ENCODE peak calls at places on chromosomes 4 and X, in five cellular contexts. F is small intestine, Q is stomach, X is heart left ventricle, S is AG10803. U is an unnamed sample.

GRCh38 chr4:2827071-2827873 is 16.4 kb upstream of the ADD1 start:
- DNase-seq in F (no peak), Q (no peak), X (peak; percentile 15), S (no peak), U (peak; percentile 8)

GRCh38 chr4:80201326-80202151 is 4.2 kb downstream of the PRDM8 start:
- DNase-seq in F (no peak), Q (no peak), X (peak; percentile 60), S (peak; percentile 62), U (no peak)

GRCh38 chrX:45824471-45824870 is 623.8 kb upstream of the DIPK2B start:
- DNase-seq in F (peak; percentile 20), Q (no peak), X (no peak), S (peak; percentile 86), U (no peak)

GRCh38 chr4:105060628-105061027 is 86.0 kb upstream of the TET2 start:
- DNase-seq in F (peak; percentile 1), Q (no peak), X (no peak), S (no peak), U (no peak)

GRCh38 chr4:153651041-153651960 is 32.8 kb upstream of the TLR2 start:
- DNase-seq in F (peak; percentile 18), Q (no peak), X (peak; percentile 55), S (no peak), U (peak; percentile 77)

GRCh38 chr4:70138751-70139150 is 15.3 kb upstream of the PRR27 start:
- DNase-seq in F (no peak), Q (no peak), X (no peak), S (no peak), U (no peak)

GRCh38 chr4:99800332-99801004 is 16.2 kb upstream of the DAPP1 start:
- DNase-seq in F (no peak), Q (no peak), X (peak; percentile 30), S (no peak), U (no peak)

GRCh38 chrX:79078114-79078513 is 66.4 kb upstream of the GPR174 start:
- DNase-seq in F (no peak), Q (no peak), X (no peak), S (no peak), U (no peak)

GRCh38 chrX:108439434-108439883 is at the start of gene COL4A5:
- DNase-seq in F (peak; percentile 1), Q (peak; percentile 49), X (peak; percentile 45), S (peak; percentile 61), U (peak; percentile 33)

GRCh38 chrX:21255207-21255606 is 119.0 kb upstream of the CNKSR2 start:
- DNase-seq in F (no peak), Q (no peak), X (no peak), S (no peak), U (no peak)

GRCh38 chr4:110618091-110619000 is 4.5 kb downstream of the PITX2 start:
- DNase-seq in F (peak; percentile 79), Q (no peak), X (no peak), S (no peak), U (no peak)

DNA sequence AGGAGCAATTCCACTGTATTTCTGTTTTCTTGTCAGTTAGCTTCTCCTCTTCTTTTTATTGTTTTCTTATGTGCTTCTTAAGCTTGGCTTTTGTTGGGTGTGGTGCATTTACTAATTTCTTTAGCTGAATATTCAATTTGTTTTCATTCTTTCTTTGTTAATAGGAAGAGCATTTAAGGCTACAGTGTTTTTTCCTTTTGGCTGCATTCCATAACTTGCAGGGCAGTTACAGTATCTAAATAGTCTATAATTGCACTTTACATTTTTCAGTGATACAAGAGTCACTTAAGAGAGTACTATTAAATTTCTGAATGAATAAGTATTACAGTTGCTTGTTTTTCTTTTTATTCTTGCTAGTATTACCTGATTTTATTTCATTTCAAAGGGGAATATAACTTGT is 181.1 kb downstream of the DKK2 start:
- DNase-seq in F (no peak), Q (no peak), X (no peak), S (peak; percentile 50), U (no peak)
- H3K4me3 ChIP-seq in F (no peak overlapping the region), Q (no peak overlapping the region), X (no peak overlapping the region), S (no peak overlapping the region), U (no peak overlapping the region)

GRCh38 chr4:24104173-24104572 is 214.3 kb upstream of the PPARGC1A start:
- DNase-seq in F (no peak), Q (no peak), X (no peak), S (no peak), U (no peak)

GRCh38 chr4:24102621-24103020 is 212.8 kb upstream of the PPARGC1A start:
- DNase-seq in F (no peak), Q (no peak), X (no peak), S (no peak), U (no peak)

GRCh38 chr4:24103434-24104168 is 213.8 kb upstream of the PPARGC1A start:
- DNase-seq in F (no peak), Q (no peak), X (no peak), S (no peak), U (no peak)

DNA sequence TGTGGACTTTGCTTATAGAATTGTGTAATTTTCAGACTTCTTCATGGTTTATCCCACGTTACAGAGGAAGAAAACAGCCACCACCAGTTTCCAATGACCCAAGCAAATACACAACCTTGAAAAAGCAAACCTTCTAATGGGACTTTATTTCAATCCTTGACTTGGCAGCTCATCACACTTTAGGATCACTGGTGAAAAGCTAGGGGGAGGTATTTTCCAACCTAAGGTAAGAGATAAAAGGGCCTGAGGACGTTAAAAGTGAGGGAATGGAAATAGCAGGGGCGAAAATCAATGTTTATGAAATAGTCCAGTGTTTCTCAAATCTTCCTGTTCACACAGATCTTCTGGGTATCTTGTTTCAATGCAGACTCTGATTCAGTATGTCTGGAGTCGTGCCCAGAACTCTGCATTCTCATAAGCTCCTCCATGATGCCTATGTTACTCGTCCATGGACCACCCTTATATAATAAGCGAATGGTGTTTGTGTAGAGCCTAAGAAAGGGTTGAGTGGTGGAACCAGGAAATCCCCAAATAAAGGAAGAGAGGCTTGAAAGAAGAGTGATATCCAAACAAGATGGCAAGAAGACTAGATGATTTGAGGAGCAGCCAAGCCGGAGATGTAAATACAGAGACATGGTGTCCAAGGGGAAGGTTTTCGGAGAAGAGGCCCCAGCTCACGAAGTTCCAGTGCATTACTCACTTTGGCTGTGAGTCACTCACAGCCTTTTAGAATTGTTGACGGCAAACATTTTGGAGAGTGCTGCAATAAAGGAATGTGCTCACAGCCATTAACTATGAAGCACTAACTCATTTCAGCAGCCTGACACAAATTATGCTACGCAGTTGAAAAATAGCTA is 215.6 kb upstream of the PPARGC1A start:
- DNase-seq in F (peak; percentile 1), Q (no peak), X (no peak), S (peak; percentile 94), U (no peak)
- H3K4me3 ChIP-seq in F (no peak overlapping the region), Q (no peak overlapping the region), X (no peak overlapping the region), S (peak overlapping the region; percentile 0), U (no peak overlapping the region)

GRCh38 chrX:8027876-8028275 is 100.7 kb upstream of the PNPLA4 start:
- DNase-seq in F (no peak), Q (no peak), X (no peak), S (no peak), U (no peak)
- H3K4me3 ChIP-seq in F (no peak overlapping the region), Q (no peak overlapping the region), X (no peak overlapping the region), S (no peak overlapping the region), U (no peak overlapping the region)

GRCh38 chrX:137567474-137568232 is 1.7 kb downstream of the ZIC3 start:
- DNase-seq in F (no peak), Q (no peak), X (no peak), S (no peak), U (no peak)
- H3K4me3 ChIP-seq in F (no peak overlapping the region), Q (no peak overlapping the region), X (no peak overlapping the region), S (no peak overlapping the region), U (no peak overlapping the region)

DNA sequence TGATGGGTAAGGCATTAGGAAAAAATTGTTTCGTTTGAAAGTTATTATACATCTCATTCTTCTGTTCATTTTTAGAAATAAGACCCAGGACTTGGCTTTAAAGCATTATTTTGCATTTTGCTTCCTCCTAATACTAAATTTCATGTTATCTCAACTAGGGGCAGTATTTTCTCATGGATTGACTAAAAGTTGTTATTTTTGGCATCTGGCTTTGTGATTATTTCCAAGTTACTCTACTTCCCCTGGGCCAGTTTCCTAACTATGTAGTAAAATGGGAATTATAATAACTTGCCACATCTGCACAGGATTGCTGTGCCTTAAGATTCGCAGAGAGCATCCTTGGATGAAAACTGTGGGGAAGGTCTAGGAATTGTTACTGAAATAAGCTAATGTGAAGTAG is 3.0 kb downstream of the RBPJ start:
- DNase-seq in F (no peak), Q (no peak), X (no peak), S (peak; percentile 48), U (no peak)
- H3K4me3 ChIP-seq in F (no peak overlapping the region), Q (no peak overlapping the region), X (no peak overlapping the region), S (no peak overlapping the region), U (no peak overlapping the region)

GRCh38 chrX:132331000-132331399 is 111.8 kb upstream of the RAP2C start:
- DNase-seq in F (no peak), Q (no peak), X (no peak), S (no peak), U (no peak)
- H3K4me3 ChIP-seq in F (no peak overlapping the region), Q (no peak overlapping the region), X (no peak overlapping the region), S (no peak overlapping the region), U (no peak overlapping the region)

GRCh38 chrX:17377795-17378194 is 2.8 kb downstream of the NHS start:
- DNase-seq in F (no peak), Q (no peak), X (no peak), S (no peak), U (no peak)
- H3K4me3 ChIP-seq in F (no peak overlapping the region), Q (peak overlapping the region; percentile 58), X (no peak overlapping the region), S (peak overlapping the region; percentile 74), U (no peak overlapping the region)